ENCODE peak calls at places on chromosomes 7 and 10, in six cellular contexts. Y is MCF 10A; F is ovary; Q is Calu3; K is activated naive CD4-positive, alpha-beta T cell treated with anti-CD3 and anti-CD28 coated beads, Interleukin-2, amount 10 ng/mL, durations not matched to agents 7 days and 5 days; E is globus pallidus. T is an unnamed sample.

GRCh38 chr7:149267733-149268132 is 5.7 kb downstream of the ZNF783 start:
- DNase-seq in Y (no peak), K (no peak), F (no peak), Q (no peak), E (no peak), T (no peak)

GRCh38 chr10:91434041-91434440 is 23.9 kb downstream of the HECTD2 start:
- DNase-seq in F (no peak), Y (peak; percentile 34), K (no peak), E (no peak), Q (no peak), T (peak; percentile 47)

GRCh38 chr7:150835702-150836280 is 16.5 kb upstream of the AOC1 start:
- DNase-seq in Q (no peak), F (peak; percentile 1), Y (no peak), E (no peak), K (no peak), T (no peak)

GRCh38 chr10:33952692-33953360 is 618.4 kb upstream of the NRP1 start:
- DNase-seq in Y (no peak), Q (no peak), K (no peak), E (no peak), F (no peak), T (peak; percentile 57)

GRCh38 chr7:35384761-35385700 is 131.1 kb upstream of the TBX20 start:
- DNase-seq in K (no peak), Y (no peak), E (no peak), F (no peak), Q (no peak), T (no peak)

GRCh38 chr7:101986335-101986734 is 168.9 kb downstream of the CUX1 start:
- DNase-seq in Q (no peak), F (no peak), K (no peak), E (no peak), Y (no peak), T (peak; percentile 19)

GRCh38 chr10:116069856-116070255 is 203.2 kb downstream of the GFRA1 start:
- DNase-seq in K (no peak), E (no peak), Y (no peak), F (no peak), Q (no peak), T (no peak)

GRCh38 chr7:79377097-79377496 is 76.4 kb downstream of the MAGI2 start:
- DNase-seq in F (no peak), Y (no peak), Q (no peak), E (no peak), K (no peak), T (no peak)

GRCh38 chr10:93991596-93992284 is 2.0 kb upstream of the PLCE1 start:
- DNase-seq in Y (peak; percentile 52), Q (peak; percentile 63), K (no peak), F (peak; percentile 44), E (peak; percentile 31), T (peak; percentile 93)

GRCh38 chr7:78607099-78607498 is 808.5 kb downstream of the PHTF2 start:
- DNase-seq in F (no peak), K (no peak), Y (peak; percentile 11), E (peak; percentile 62), Q (peak; percentile 2), T (peak; percentile 25)

GRCh38 chr7:91582799-91583230 is 297.7 kb downstream of the MTERF1 start:
- DNase-seq in Y (no peak), E (no peak), F (no peak), K (no peak), Q (no peak), T (no peak)

GRCh38 chr7:100034871-100035510 is 14.6 kb upstream of the ZSCAN21 start:
- DNase-seq in E (no peak), K (no peak), F (no peak), Y (peak; percentile 36), Q (no peak), T (no peak)

GRCh38 chr7:139727151-139727705 is 50.6 kb downstream of the HIPK2 start:
- DNase-seq in F (no peak), Q (no peak), K (no peak), Y (peak; percentile 86), E (no peak), T (no peak)

GRCh38 chr7:139570119-139570518 is 46.6 kb downstream of the CLEC2L start:
- DNase-seq in E (peak; percentile 93), K (no peak), Q (no peak), Y (no peak), F (no peak), T (no peak)

T was measured in kidney tubule cell.